ENCODE peak calls at places on chromosome 18, in six cellular contexts. One of them, this sample, is unnamed. For H3K4me1, the result is how much of the 10 kb centered on the place peaks cover.

GRCh38 chr18:61362511-61362910 is 29.3 kb downstream of the CDH20 start:
- DNase-seq in aorta: no peak
- DNase-seq in kidney: no peak
- DNase-seq in IMR-90: no peak
- DNase-seq in small intestine: no peak
- DNase-seq in spleen: no peak
- DNase-seq in this sample: no peak

GRCh38 chr18:65990174-65990690 is 239.4 kb downstream of the CDH7 start:
- DNase-seq in kidney: no peak
- DNase-seq in IMR-90: no peak
- DNase-seq in small intestine: no peak
- DNase-seq in aorta: no peak
- DNase-seq in spleen: no peak
- DNase-seq in this sample: no peak

GRCh38 chr18:8705941-8706544 is 687 bp downstream of the MTCL1 start:
- DNase-seq in aorta: peak
- DNase-seq in IMR-90: no peak
- DNase-seq in spleen: peak
- DNase-seq in small intestine: no peak
- DNase-seq in kidney: peak
- DNase-seq in this sample: no peak

GRCh38 chr18:72235422-72235821 is 308.7 kb downstream of the CBLN2 start:
- DNase-seq in spleen: no peak
- DNase-seq in aorta: no peak
- DNase-seq in kidney: no peak
- DNase-seq in small intestine: no peak
- DNase-seq in IMR-90: no peak
- DNase-seq in this sample: no peak

GRCh38 chr18:57909620-57910019 is 106.5 kb upstream of the ATP8B1 start:
- DNase-seq in aorta: no peak
- DNase-seq in IMR-90: no peak
- DNase-seq in kidney: no peak
- DNase-seq in spleen: no peak
- DNase-seq in small intestine: peak
- DNase-seq in this sample: no peak

GRCh38 chr18:34807106-34807796 is 97.2 kb downstream of the DTNA start:
- DNase-seq in IMR-90: no peak
- DNase-seq in aorta: no peak
- DNase-seq in small intestine: no peak
- DNase-seq in kidney: no peak
- DNase-seq in spleen: no peak
- DNase-seq in this sample: no peak

GRCh38 chr18:62118324-62118723 is 68.5 kb downstream of the PIGN start:
- DNase-seq in small intestine: no peak
- DNase-seq in IMR-90: peak
- DNase-seq in kidney: no peak
- DNase-seq in aorta: no peak
- DNase-seq in spleen: no peak
- DNase-seq in this sample: no peak

GRCh38 chr18:68484241-68484640 is 230.7 kb downstream of the TMX3 start:
- DNase-seq in spleen: no peak
- DNase-seq in aorta: no peak
- DNase-seq in kidney: no peak
- DNase-seq in small intestine: no peak
- DNase-seq in IMR-90: peak
- DNase-seq in this sample: no peak

GRCh38 chr18:56556907-56557306 is 81.5 kb downstream of the TXNL1 start:
- DNase-seq in spleen: no peak
- DNase-seq in aorta: no peak
- DNase-seq in kidney: no peak
- DNase-seq in IMR-90: no peak
- DNase-seq in small intestine: no peak
- DNase-seq in this sample: no peak

GRCh38 chr18:35051978-35052377 is 10.8 kb downstream of the MAPRE2 start:
- DNase-seq in IMR-90: no peak
- DNase-seq in aorta: no peak
- DNase-seq in spleen: no peak
- DNase-seq in kidney: no peak
- DNase-seq in small intestine: no peak
- DNase-seq in this sample: no peak

GRCh38 chr18:25737710-25738251 is 352.6 kb downstream of the SS18 start:
- DNase-seq in spleen: no peak
- DNase-seq in aorta: no peak
- DNase-seq in kidney: no peak
- DNase-seq in small intestine: no peak
- DNase-seq in IMR-90: peak
- DNase-seq in this sample: no peak

GRCh38 chr18:51438797-51439350 is 241.4 kb upstream of the MEX3C start:
- DNase-seq in IMR-90: no peak
- DNase-seq in small intestine: no peak
- DNase-seq in kidney: no peak
- DNase-seq in spleen: no peak
- DNase-seq in aorta: no peak
- DNase-seq in this sample: no peak

GRCh38 chr18:57801379-57802165 is 1.5 kb downstream of the ATP8B1 start:
- DNase-seq in aorta: no peak
- DNase-seq in small intestine: peak
- DNase-seq in spleen: no peak
- DNase-seq in kidney: no peak
- DNase-seq in IMR-90: no peak
- DNase-seq in this sample: no peak

GRCh38 chr18:41604964-41605363 is 350.1 kb upstream of the PIK3C3 start:
- DNase-seq in aorta: no peak
- DNase-seq in IMR-90: no peak
- DNase-seq in spleen: no peak
- DNase-seq in kidney: no peak
- DNase-seq in small intestine: no peak
- DNase-seq in this sample: no peak

GRCh38 chr18:8063733-8064132 is 496.6 kb downstream of the PTPRM start:
- DNase-seq in spleen: no peak
- DNase-seq in kidney: no peak
- DNase-seq in aorta: no peak
- DNase-seq in small intestine: no peak
- DNase-seq in IMR-90: no peak
- DNase-seq in this sample: no peak

GRCh38 chr18:13377496-13377895 is 158.9 kb downstream of the LDLRAD4 start:
- DNase-seq in IMR-90: peak
- DNase-seq in aorta: no peak
- DNase-seq in spleen: no peak
- DNase-seq in kidney: no peak
- DNase-seq in small intestine: no peak
- DNase-seq in this sample: no peak

GRCh38 chr18:41703744-41704530 is 251.1 kb upstream of the PIK3C3 start:
- DNase-seq in small intestine: no peak
- DNase-seq in kidney: no peak
- DNase-seq in spleen: no peak
- DNase-seq in aorta: no peak
- DNase-seq in IMR-90: peak
- DNase-seq in this sample: no peak

GRCh38 chr18:811192-812122 is 585 bp downstream of the YES1 start:
- DNase-seq in small intestine: peak
- DNase-seq in kidney: peak
- DNase-seq in spleen: peak
- DNase-seq in aorta: peak
- DNase-seq in IMR-90: peak
- DNase-seq in this sample: no peak

GRCh38 chr18:50917021-50917420 is 38.1 kb downstream of the ME2 start:
- DNase-seq in kidney: no peak
- DNase-seq in aorta: no peak
- DNase-seq in IMR-90: peak
- DNase-seq in small intestine: no peak
- DNase-seq in spleen: no peak
- DNase-seq in this sample: no peak

GRCh38 chr18:41906528-41907256 is 48.3 kb upstream of the PIK3C3 start:
- DNase-seq in kidney: no peak
- DNase-seq in spleen: no peak
- DNase-seq in small intestine: peak
- DNase-seq in IMR-90: peak
- DNase-seq in aorta: no peak
- DNase-seq in this sample: no peak

GRCh38 chr18:52442686-52443085 is 102.7 kb downstream of the DCC start:
- DNase-seq in kidney: no peak
- DNase-seq in small intestine: no peak
- DNase-seq in spleen: no peak
- DNase-seq in IMR-90: no peak
- DNase-seq in aorta: no peak
- DNase-seq in this sample: no peak

GRCh38 chr18:73908323-73908722 is 239.3 kb downstream of the FBXO15 start:
- DNase-seq in kidney: no peak
- DNase-seq in small intestine: no peak
- DNase-seq in aorta: no peak
- DNase-seq in IMR-90: peak
- DNase-seq in spleen: no peak
- DNase-seq in this sample: no peak

GRCh38 chr18:58176915-58177717 is 133.1 kb downstream of the NEDD4L start:
- DNase-seq in IMR-90: peak
- DNase-seq in spleen: no peak
- DNase-seq in kidney: no peak
- DNase-seq in small intestine: peak
- DNase-seq in aorta: no peak
- DNase-seq in this sample: no peak

GRCh38 chr18:25832008-25832604 is 258.3 kb downstream of the SS18 start:
- DNase-seq in IMR-90: peak
- DNase-seq in aorta: no peak
- DNase-seq in spleen: no peak
- DNase-seq in small intestine: peak
- DNase-seq in kidney: no peak
- DNase-seq in this sample: peak

GRCh38 chr18:61639886-61640285 is 252.9 kb downstream of the RNF152 start:
- DNase-seq in spleen: no peak
- DNase-seq in aorta: no peak
- DNase-seq in small intestine: no peak
- DNase-seq in IMR-90: peak
- DNase-seq in kidney: no peak
- DNase-seq in this sample: no peak

GRCh38 chr18:53754154-53754553 is 470.3 kb downstream of the MBD2 start:
- DNase-seq in kidney: no peak
- DNase-seq in small intestine: no peak
- DNase-seq in IMR-90: no peak
- DNase-seq in aorta: no peak
- DNase-seq in spleen: no peak
- DNase-seq in this sample: no peak

GRCh38 chr18:33123852-33124251 is 316.7 kb downstream of the CCDC178 start:
- DNase-seq in kidney: no peak
- DNase-seq in IMR-90: no peak
- DNase-seq in spleen: no peak
- DNase-seq in aorta: no peak
- DNase-seq in small intestine: no peak
- DNase-seq in this sample: no peak

GRCh38 chr18:74326238-74326637 is 10.6 kb downstream of the C18orf63 start:
- DNase-seq in spleen: no peak
- DNase-seq in aorta: no peak
- DNase-seq in kidney: no peak
- DNase-seq in IMR-90: peak
- DNase-seq in small intestine: no peak
- DNase-seq in this sample: no peak

GRCh38 chr18:41828137-41828536 is 126.9 kb upstream of the PIK3C3 start:
- DNase-seq in IMR-90: no peak
- DNase-seq in aorta: no peak
- DNase-seq in small intestine: no peak
- DNase-seq in kidney: no peak
- DNase-seq in spleen: no peak
- DNase-seq in this sample: no peak

GRCh38 chr18:74806073-74806472 is 208.4 kb downstream of the ZNF407 start:
- DNase-seq in small intestine: peak
- DNase-seq in spleen: no peak
- DNase-seq in kidney: no peak
- DNase-seq in aorta: no peak
- DNase-seq in IMR-90: no peak
- DNase-seq in this sample: peak

GRCh38 chr18:55464581-55464980 is 123.4 kb downstream of the TCF4 start:
- DNase-seq in aorta: no peak
- DNase-seq in spleen: no peak
- DNase-seq in small intestine: no peak
- DNase-seq in IMR-90: no peak
- DNase-seq in kidney: no peak
- DNase-seq in this sample: no peak

GRCh38 chr18:26956894-26957293 is 91.4 kb upstream of the AQP4 start:
- DNase-seq in small intestine: no peak
- DNase-seq in kidney: no peak
- DNase-seq in spleen: no peak
- DNase-seq in IMR-90: no peak
- DNase-seq in aorta: no peak
- DNase-seq in this sample: no peak
- H3K4me3 ChIP-seq in small intestine: no peak
- H3K4me3 ChIP-seq in kidney: no peak
- H3K4me3 ChIP-seq in spleen: no peak
- H3K4me3 ChIP-seq in IMR-90: no peak
- H3K4me3 ChIP-seq in aorta: no peak
- H3K4me3 ChIP-seq in this sample: no peak

GRCh38 chr18:5415035-5415434 is 119.5 kb upstream of the ZBTB14 start:
- DNase-seq in IMR-90: no peak
- DNase-seq in aorta: no peak
- DNase-seq in small intestine: no peak
- DNase-seq in kidney: no peak
- DNase-seq in spleen: no peak
- DNase-seq in this sample: no peak
- H3K27ac ChIP-seq in IMR-90: no peak
- H3K27ac ChIP-seq in aorta: no peak
- H3K27ac ChIP-seq in small intestine: no peak
- H3K27ac ChIP-seq in kidney: no peak
- H3K27ac ChIP-seq in spleen: no peak
- H3K27ac ChIP-seq in this sample: no peak

DNA sequence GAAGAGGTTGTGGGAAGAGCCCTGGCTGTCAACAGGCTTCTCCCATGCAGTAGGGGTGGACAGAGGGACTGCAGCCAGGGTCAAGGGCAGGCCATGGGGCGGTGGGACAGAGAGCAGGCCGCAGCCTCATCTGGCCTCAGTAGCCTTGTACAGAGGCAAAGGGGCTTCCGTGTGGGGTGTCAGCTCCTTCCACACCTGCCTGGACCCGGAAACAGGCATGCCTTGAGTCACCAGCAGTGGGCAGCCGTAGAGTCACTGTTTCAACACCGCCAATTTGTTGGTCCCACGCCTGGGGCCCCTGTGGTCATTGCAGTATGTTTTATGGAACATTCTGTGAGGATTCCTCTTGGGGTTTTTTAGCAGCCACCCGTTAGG is 173.0 kb downstream of the SMAD7 start:
- DNase-seq in small intestine: no peak
- DNase-seq in aorta: no peak
- DNase-seq in kidney: peak
- DNase-seq in spleen: no peak
- DNase-seq in IMR-90: no peak
- DNase-seq in this sample: no peak
- H3K4me1 ChIP-seq in small intestine: under half
- H3K4me1 ChIP-seq in aorta: under half
- H3K4me1 ChIP-seq in kidney: under half
- H3K4me1 ChIP-seq in spleen: half or more
- H3K4me1 ChIP-seq in IMR-90: under half
- H3K4me1 ChIP-seq in this sample: under half

DNA sequence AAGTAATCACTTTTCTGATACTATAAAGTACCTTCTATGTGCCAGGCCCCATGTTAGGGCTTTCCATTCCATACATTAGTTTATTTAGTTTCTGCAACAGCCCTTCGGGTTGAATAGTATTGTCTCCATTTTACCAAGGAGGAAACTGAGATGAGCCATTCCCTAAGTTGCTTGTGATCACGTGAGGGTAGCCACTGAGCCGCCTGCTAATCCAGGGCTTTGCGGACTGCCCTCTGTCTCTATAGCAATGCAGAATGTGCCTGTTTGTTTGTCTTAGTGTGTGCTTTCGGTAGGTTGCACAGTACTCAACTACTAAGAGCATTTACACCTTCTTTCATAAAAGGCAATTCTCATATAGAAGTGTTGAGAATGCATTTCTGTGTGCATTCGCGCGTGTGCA is 5.0 kb downstream of the EMILIN2 start:
- DNase-seq in kidney: no peak
- DNase-seq in spleen: no peak
- DNase-seq in IMR-90: no peak
- DNase-seq in small intestine: no peak
- DNase-seq in aorta: no peak
- DNase-seq in this sample: no peak
- H3K4me3 ChIP-seq in kidney: no peak
- H3K4me3 ChIP-seq in spleen: no peak
- H3K4me3 ChIP-seq in IMR-90: no peak
- H3K4me3 ChIP-seq in small intestine: no peak
- H3K4me3 ChIP-seq in aorta: no peak
- H3K4me3 ChIP-seq in this sample: no peak